ENCODE peak calls at places on chromosomes 7 and 10, in nine cellular contexts. S is esophagus muscularis mucosa, X is K562, W is ovary, Z is SK-N-SH, B is stomach, H is tibial nerve, G is sigmoid colon, P is upper lobe of left lung. R is an unnamed sample. For H3K36me3, the result is how much of the 10 kb centered on the place peaks cover.

GRCh38 chr7:27846388-27846787 is 106.4 kb downstream of the TAX1BP1 start:
- DNase-seq in S (no peak), X (no peak), W (no peak), Z (no peak), B (no peak), H (no peak), G (no peak), P (no peak), R (no peak)

GRCh38 chr10:133350950-133351329 is 3.8 kb downstream of the PRAP1 start:
- DNase-seq in S (no peak), X (no peak), W (no peak), Z (no peak), B (no peak), H (no peak), G (peak), P (peak), R (no peak)

GRCh38 chr7:73308074-73308664 is 457 bp downstream of the NSUN5 start:
- DNase-seq in S (no peak), X (no peak), W (no peak), Z (no peak), B (no peak), H (no peak), G (peak), P (peak), R (no peak)

GRCh38 chr7:140404565-140405080 is 765 bp downstream of the RAB19 start:
- DNase-seq in S (no peak), X (no peak), W (no peak), Z (no peak), B (no peak), H (no peak), G (no peak), P (no peak), R (no peak)

GRCh38 chr10:53528974-53529373 is 756.4 kb upstream of the MBL2 start:
- DNase-seq in S (no peak), X (no peak), W (no peak), Z (peak), B (no peak), H (no peak), G (no peak), P (no peak), R (no peak)

GRCh38 chr7:130667593-130668257 is 823 bp downstream of the COPG2 start:
- DNase-seq in S (peak), X (no peak), W (no peak), Z (peak), B (no peak), H (peak), G (no peak), P (no peak), R (no peak)

GRCh38 chr7:141027043-141027442 is 12.3 kb upstream of the MRPS33 start:
- DNase-seq in S (no peak), X (no peak), W (no peak), Z (no peak), B (no peak), H (no peak), G (no peak), P (no peak), R (no peak)

GRCh38 chr10:11450427-11450826 is 161.0 kb downstream of the USP6NL start:
- DNase-seq in S (no peak), X (no peak), W (no peak), Z (no peak), B (no peak), H (no peak), G (no peak), P (no peak), R (no peak)

GRCh38 chr10:3530346-3531096 is 254.5 kb downstream of the KLF6 start:
- DNase-seq in S (no peak), X (no peak), W (no peak), Z (no peak), B (no peak), H (no peak), G (no peak), P (peak), R (no peak)

GRCh38 chr10:59757966-59758365 is 4.7 kb upstream of the MRLN start:
- DNase-seq in S (no peak), X (no peak), W (no peak), Z (no peak), B (no peak), H (no peak), G (no peak), P (no peak), R (no peak)

GRCh38 chr10:122636953-122637352 is 62.7 kb downstream of the C10orf120 start:
- DNase-seq in S (no peak), X (no peak), W (no peak), Z (peak), B (peak), H (no peak), G (peak), P (no peak), R (no peak)

GRCh38 chr10:123870260-123870659 is 21.3 kb downstream of the CPXM2 start:
- DNase-seq in S (no peak), X (no peak), W (no peak), Z (no peak), B (peak), H (no peak), G (no peak), P (no peak), R (no peak)

GRCh38 chr10:86668297-86669165 is at the start of gene LDB3:
- DNase-seq in S (no peak), X (no peak), W (peak), Z (peak), B (peak), H (no peak), G (peak), P (peak), R (peak)

GRCh38 chr10:86706401-86706841 is 38.1 kb downstream of the LDB3 start:
- DNase-seq in S (no peak), X (no peak), W (peak), Z (no peak), B (no peak), H (no peak), G (peak), P (peak), R (no peak)

GRCh38 chr7:149620961-149621360 is 123.4 kb upstream of the ZNF746 start:
- DNase-seq in S (no peak), X (no peak), W (no peak), Z (no peak), B (no peak), H (no peak), G (no peak), P (peak), R (peak)

GRCh38 chr10:86849495-86849894 is 93.1 kb downstream of the BMPR1A start:
- DNase-seq in S (no peak), X (no peak), W (no peak), Z (no peak), B (no peak), H (no peak), G (no peak), P (no peak), R (no peak)

GRCh38 chr10:11687357-11687771 is 54.8 kb upstream of the ECHDC3 start:
- DNase-seq in S (no peak), X (no peak), W (no peak), Z (no peak), B (no peak), H (no peak), G (no peak), P (no peak), R (no peak)

GRCh38 chr10:100999742-101000601 is at the start of gene LZTS2:
- DNase-seq in S (no peak), X (peak), W (peak), Z (peak), B (peak), H (peak), G (peak), P (peak), R (peak)

GRCh38 chr7:81926154-81926553 is 156.3 kb upstream of the HGF start:
- DNase-seq in S (no peak), X (no peak), W (no peak), Z (no peak), B (no peak), H (no peak), G (no peak), P (no peak), R (no peak)

GRCh38 chr10:103983367-103983911 is 16.5 kb downstream of the SLK start:
- DNase-seq in S (no peak), X (no peak), W (no peak), Z (no peak), B (no peak), H (no peak), G (no peak), P (no peak), R (no peak)
- TF ChIP-seq EP300 in S (no peak), X (no peak), W (no peak), Z (no peak), B (no peak), H (no peak), G (no peak), P (no peak), R (no peak)

GRCh38 chr7:21914671-21915070 is 31.0 kb downstream of the CDCA7L start:
- DNase-seq in S (no peak), X (no peak), W (no peak), Z (no peak), B (no peak), H (no peak), G (no peak), P (no peak), R (no peak)

GRCh38 chr7:21915140-21915539 is 30.6 kb downstream of the CDCA7L start:
- DNase-seq in S (no peak), X (no peak), W (no peak), Z (no peak), B (no peak), H (no peak), G (no peak), P (no peak), R (no peak)

GRCh38 chr7:21916176-21916575 is 29.5 kb downstream of the CDCA7L start:
- DNase-seq in S (no peak), X (no peak), W (no peak), Z (no peak), B (no peak), H (no peak), G (no peak), P (no peak), R (no peak)

GRCh38 chr7:21912931-21913780 is 32.5 kb downstream of the CDCA7L start:
- DNase-seq in S (no peak), X (no peak), W (no peak), Z (no peak), B (no peak), H (no peak), G (no peak), P (no peak), R (no peak)

DNA sequence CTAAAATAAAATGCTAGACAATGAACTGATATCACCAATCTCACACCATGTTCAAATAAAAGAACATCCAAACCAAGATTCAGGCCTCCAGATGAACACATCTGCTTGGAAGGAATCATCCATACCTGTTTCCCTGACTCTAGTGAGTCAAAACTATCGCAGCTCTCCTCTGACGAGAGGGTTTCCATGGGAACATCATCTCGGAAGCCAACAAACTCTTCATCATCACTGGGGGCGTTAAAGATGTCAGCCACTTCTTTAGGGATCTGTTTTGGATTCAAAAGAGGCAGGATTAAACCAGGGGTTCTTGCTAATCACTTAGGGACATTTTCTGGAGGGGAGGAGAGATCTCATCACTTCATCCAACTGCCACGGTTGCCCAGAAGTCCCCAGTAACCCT is 29.1 kb downstream of the CDCA7L start:
- DNase-seq in S (no peak), X (no peak), W (no peak), Z (no peak), B (no peak), H (no peak), G (no peak), P (no peak), R (no peak)
- H3K27ac ChIP-seq in S (no peak), X (no peak), W (no peak), Z (no peak), B (no peak), H (no peak), G (no peak), P (no peak), R (no peak)

DNA sequence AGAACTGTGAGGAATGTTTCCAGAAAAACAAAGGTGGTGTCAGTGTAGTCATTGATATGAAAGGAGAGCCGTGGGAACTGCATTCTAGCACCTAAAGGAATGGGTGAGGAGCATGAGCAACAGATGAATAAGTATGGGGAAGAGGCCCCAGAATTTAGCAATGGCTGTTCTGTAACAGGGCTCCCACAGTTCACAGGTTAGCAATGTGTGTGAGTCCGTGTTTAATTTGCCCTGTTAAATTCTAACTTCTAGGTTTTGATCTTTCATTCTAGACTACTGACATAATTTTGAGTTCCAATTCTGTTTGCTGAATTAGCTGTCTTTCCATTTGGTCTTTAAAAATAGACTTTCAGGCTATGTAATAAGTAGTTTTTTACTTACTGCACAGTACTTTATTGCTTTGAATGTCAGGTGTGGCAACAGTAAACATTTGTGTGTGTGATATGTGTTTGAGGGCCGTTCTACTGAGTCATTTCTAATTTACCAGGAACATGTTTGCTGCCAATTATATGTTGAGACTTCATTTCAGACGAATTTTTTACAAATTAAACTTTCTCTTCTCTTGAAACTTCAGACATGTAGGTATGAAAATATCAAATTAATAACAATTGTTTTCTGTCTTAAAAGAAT is 8.8 kb downstream of the STK17A start:
- DNase-seq in S (no peak), X (no peak), W (no peak), Z (no peak), B (no peak), H (no peak), G (no peak), P (no peak), R (no peak)
- H3K36me3 ChIP-seq in S (under half), X (under half), W (under half), Z (under half), B (under half), H (under half), G (under half), P (under half), R (under half)

DNA sequence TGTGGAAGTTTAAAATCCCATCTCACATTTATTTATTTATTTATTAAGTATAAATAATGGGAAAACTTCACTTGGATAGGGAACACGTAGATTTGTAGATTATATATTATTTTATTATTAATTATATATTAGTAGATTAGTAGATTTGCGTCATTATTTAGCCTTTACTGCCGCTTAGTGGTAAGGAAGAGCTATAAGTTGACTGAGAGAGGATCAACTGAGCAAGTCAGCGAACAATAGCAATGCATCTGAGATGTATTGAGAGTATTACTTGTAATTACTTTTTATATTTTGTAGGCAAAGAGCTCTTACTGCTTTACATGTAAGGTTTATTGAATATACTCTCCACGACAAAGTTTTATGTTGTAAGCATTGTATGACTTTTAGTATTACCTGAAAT is 244.5 kb upstream of the ANKRD30A start:
- DNase-seq in S (no peak), X (no peak), W (no peak), Z (peak), B (no peak), H (no peak), G (no peak), P (no peak), R (no peak)
- TF ChIP-seq EP300 in S (no peak), X (no peak), W (no peak), Z (no peak), B (no peak), H (no peak), G (no peak), P (no peak), R (no peak)

DNA sequence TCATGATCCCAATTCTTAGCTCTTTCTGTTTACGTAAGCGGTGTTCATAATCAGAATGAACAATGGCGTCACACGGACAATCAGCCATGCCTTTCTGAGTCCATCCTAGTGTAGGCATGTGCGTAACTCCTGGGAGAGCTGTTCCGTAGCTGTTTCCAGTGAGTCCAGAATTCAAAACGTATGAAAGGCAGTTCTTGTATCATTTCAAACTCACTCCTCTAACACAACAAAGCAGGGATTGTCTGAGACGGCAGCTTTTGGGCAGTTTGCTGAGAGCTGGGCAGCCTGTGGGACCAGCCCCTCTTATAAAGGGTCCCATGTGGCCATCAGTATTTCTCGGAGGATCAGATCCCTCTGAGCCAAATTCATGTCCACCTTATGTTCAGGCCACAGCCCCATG is 43.4 kb downstream of the PSPH start:
- DNase-seq in S (no peak), X (no peak), W (no peak), Z (no peak), B (no peak), H (no peak), G (no peak), P (no peak), R (no peak)
- H3K27ac ChIP-seq in S (no peak), X (no peak), W (no peak), Z (no peak), B (no peak), H (peak), G (no peak), P (no peak), R (no peak)

GRCh38 chr10:73159038-73159648 is 8.7 kb downstream of the ECD start:
- DNase-seq in S (no peak), X (peak), W (peak), Z (peak), B (peak), H (peak), G (no peak), P (no peak), R (peak)

GRCh38 chr10:73166972-73167371 is 836 bp downstream of the ECD start:
- DNase-seq in S (no peak), X (no peak), W (no peak), Z (no peak), B (no peak), H (no peak), G (no peak), P (no peak), R (no peak)

GRCh38 chr10:73161079-73161478 is 6.7 kb downstream of the ECD start:
- DNase-seq in S (no peak), X (no peak), W (no peak), Z (no peak), B (no peak), H (no peak), G (no peak), P (no peak), R (no peak)

GRCh38 chr10:73161662-73162061 is 6.1 kb downstream of the ECD start:
- DNase-seq in S (no peak), X (no peak), W (no peak), Z (no peak), B (no peak), H (no peak), G (no peak), P (no peak), R (no peak)

GRCh38 chr10:73163096-73163495 is 4.7 kb downstream of the ECD start:
- DNase-seq in S (no peak), X (no peak), W (no peak), Z (no peak), B (no peak), H (no peak), G (no peak), P (no peak), R (no peak)
- H3K36me3 ChIP-seq in S (under half), X (half or more), W (under half), Z (under half), B (under half), H (under half), G (under half), P (under half), R (under half)

GRCh38 chr10:72756674-72757385 is 64.9 kb downstream of the MCU start:
- DNase-seq in S (no peak), X (no peak), W (no peak), Z (no peak), B (no peak), H (no peak), G (no peak), P (no peak), R (no peak)

GRCh38 chr10:72761498-72761897 is 69.6 kb downstream of the MCU start:
- DNase-seq in S (no peak), X (no peak), W (no peak), Z (no peak), B (no peak), H (no peak), G (no peak), P (no peak), R (no peak)

GRCh38 chr10:72754275-72755032 is 62.5 kb downstream of the MCU start:
- DNase-seq in S (no peak), X (no peak), W (no peak), Z (no peak), B (no peak), H (no peak), G (no peak), P (no peak), R (no peak)

GRCh38 chr10:72759584-72759983 is 67.6 kb downstream of the MCU start:
- DNase-seq in S (no peak), X (no peak), W (no peak), Z (no peak), B (no peak), H (no peak), G (no peak), P (no peak), R (no peak)

GRCh38 chr10:72757712-72758111 is 65.8 kb downstream of the MCU start:
- DNase-seq in S (no peak), X (no peak), W (no peak), Z (no peak), B (no peak), H (no peak), G (no peak), P (no peak), R (no peak)
- TF ChIP-seq EP300 in S (no peak), X (no peak), W (no peak), Z (no peak), B (no peak), H (no peak), G (no peak), P (no peak), R (no peak)

GRCh38 chr7:44975331-44976039 is 3.3 kb downstream of the MYO1G start:
- DNase-seq in S (no peak), X (no peak), W (no peak), Z (no peak), B (no peak), H (no peak), G (no peak), P (peak), R (no peak)
- H3K27ac ChIP-seq in S (no peak), X (no peak), W (no peak), Z (no peak), B (no peak), H (no peak), G (no peak), P (no peak), R (no peak)

R was measured in transverse colon.